ENCODE peak calls at places on chromosome 20, in seven cellular contexts. O is H9, U is IMR-90, H is H1, A is neuronal stem cell, L is mesenchymal stem cell, B is trophoblast cell. V is an unnamed sample.
A peak's percentile ranks its signal among the peaks of the same experiment; 100 is the strongest.

GRCh38 chr20:17634666-17635319 is 47.2 kb downstream of the RRBP1 start:
- DNase-seq in O (no peak), U (no peak), H (no peak), A (no peak), L (no peak), B (no peak), V (no peak)

GRCh38 chr20:4813839-4814695 is 92.4 kb downstream of the PRND start:
- DNase-seq in O (no peak), U (no peak), H (no peak), A (no peak), L (no peak), B (no peak), V (peak; percentile 61)

GRCh38 chr20:35791823-35792222 is 20.0 kb downstream of the PHF20 start:
- DNase-seq in O (no peak), U (peak; percentile 93), H (no peak), A (no peak), L (peak; percentile 85), B (peak; percentile 89), V (peak; percentile 50)

GRCh38 chr20:11651138-11651537 is 266.6 kb upstream of the BTBD3 start:
- DNase-seq in O (no peak), U (no peak), H (no peak), A (no peak), L (no peak), B (no peak), V (no peak)

GRCh38 chr20:19786311-19786710 is 28.3 kb downstream of the RIN2 start:
- DNase-seq in O (peak; percentile 43), U (peak; percentile 92), H (no peak), A (no peak), L (peak; percentile 82), B (peak; percentile 97), V (peak; percentile 74)

GRCh38 chr20:36859282-36859555 is 16.7 kb upstream of the TLDC2 start:
- DNase-seq in O (no peak), U (no peak), H (no peak), A (no peak), L (no peak), B (no peak), V (no peak)

GRCh38 chr20:3635346-3635745 is 27.9 kb downstream of the GFRA4 start:
- DNase-seq in O (no peak), U (no peak), H (no peak), A (no peak), L (no peak), B (peak; percentile 3), V (no peak)

GRCh38 chr20:19027971-19028370 is 184.5 kb upstream of the SLC24A3 start:
- DNase-seq in O (no peak), U (no peak), H (peak; percentile 13), A (no peak), L (no peak), B (no peak), V (no peak)

GRCh38 chr20:48733296-48733790 is 94.5 kb downstream of the PREX1 start:
- DNase-seq in O (no peak), U (peak; percentile 4), H (no peak), A (no peak), L (peak; percentile 9), B (no peak), V (peak; percentile 65)

GRCh38 chr20:4327956-4328355 is 312.6 kb upstream of the RNF24 start:
- DNase-seq in O (no peak), U (no peak), H (no peak), A (no peak), L (no peak), B (no peak), V (no peak)

GRCh38 chr20:11182715-11183114 is 508.9 kb upstream of the JAG1 start:
- DNase-seq in O (no peak), U (no peak), H (no peak), A (no peak), L (no peak), B (peak; percentile 73), V (no peak)

GRCh38 chr20:9488063-9488462 is 26.3 kb upstream of the LAMP5 start:
- DNase-seq in O (no peak), U (no peak), H (no peak), A (no peak), L (no peak), B (no peak), V (no peak)

GRCh38 chr20:58922036-58922435 is 59.0 kb upstream of the NELFCD start:
- DNase-seq in O (no peak), U (no peak), H (no peak), A (no peak), L (no peak), B (no peak), V (no peak)
- H3K4ac ChIP-seq in O (no peak overlapping the region), U (no peak overlapping the region), H (no peak overlapping the region), A (no peak overlapping the region), L (no peak overlapping the region), B (no peak overlapping the region), V (no peak overlapping the region)

GRCh38 chr20:54361485-54361884 is 113.9 kb upstream of the DOK5 start:
- DNase-seq in O (no peak), U (no peak), H (no peak), A (no peak), L (no peak), B (no peak), V (no peak)

GRCh38 chr20:54364365-54364764 is 111.0 kb upstream of the DOK5 start:
- DNase-seq in O (no peak), U (no peak), H (no peak), A (no peak), L (no peak), B (no peak), V (no peak)

GRCh38 chr20:54366669-54367068 is 108.7 kb upstream of the DOK5 start:
- DNase-seq in O (no peak), U (no peak), H (no peak), A (no peak), L (no peak), B (no peak), V (no peak)

GRCh38 chr20:54364919-54365318 is 110.5 kb upstream of the DOK5 start:
- DNase-seq in O (no peak), U (no peak), H (no peak), A (no peak), L (no peak), B (no peak), V (no peak)

DNA sequence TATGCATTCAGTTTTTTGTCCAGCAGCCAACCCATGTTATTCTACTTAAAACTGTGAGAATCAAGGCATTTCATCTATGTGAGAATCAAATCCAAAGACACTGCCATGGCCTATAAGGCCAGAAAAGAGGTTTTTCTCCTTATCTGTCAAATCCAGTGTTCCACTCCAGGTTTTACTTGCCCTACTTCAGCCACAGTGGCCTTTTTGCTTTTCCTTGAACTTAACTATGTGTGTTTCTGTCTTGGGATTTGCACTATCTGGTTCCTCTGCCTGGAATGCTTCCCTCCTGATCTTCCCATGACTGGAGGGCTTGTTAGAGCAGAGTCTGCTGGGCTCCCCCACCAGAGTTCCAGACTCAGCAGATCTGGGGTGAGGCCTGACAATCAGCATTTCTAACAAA is 113.1 kb upstream of the DOK5 start:
- DNase-seq in O (no peak), U (no peak), H (no peak), A (no peak), L (no peak), B (no peak), V (peak; percentile 12)
- H3K4me2 ChIP-seq in O (no peak overlapping the region), U (no peak overlapping the region), H (no peak overlapping the region), A (no peak overlapping the region), L (no peak overlapping the region), B (no peak overlapping the region), V (no peak overlapping the region)

DNA sequence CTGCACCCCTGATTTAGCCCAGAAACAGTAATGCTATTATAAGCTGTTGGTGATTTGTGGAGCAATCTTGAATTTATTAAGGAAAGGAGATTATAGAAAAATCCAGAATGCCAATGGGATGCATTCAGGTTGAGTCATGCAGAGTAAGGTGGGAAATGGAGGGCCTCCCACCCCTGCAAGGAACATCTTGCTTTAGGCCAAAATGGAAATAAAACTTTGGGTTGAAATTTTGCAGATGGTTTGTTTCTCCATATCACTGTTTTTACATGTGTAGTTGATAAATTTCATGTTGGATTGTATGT is 152.4 kb downstream of the BCAS1 start:
- DNase-seq in O (no peak), U (no peak), H (no peak), A (no peak), L (no peak), B (no peak), V (no peak)
- H3K4ac ChIP-seq in O (no peak overlapping the region), U (peak overlapping the region; percentile 86), H (no peak overlapping the region), A (no peak overlapping the region), L (no peak overlapping the region), B (no peak overlapping the region), V (no peak overlapping the region)

GRCh38 chr20:43716123-43716522 is 10.7 kb downstream of the GTSF1L start:
- DNase-seq in O (no peak), U (no peak), H (no peak), A (no peak), L (no peak), B (no peak), V (no peak)

GRCh38 chr20:43711098-43711654 is 15.6 kb downstream of the GTSF1L start:
- DNase-seq in O (no peak), U (no peak), H (no peak), A (no peak), L (no peak), B (no peak), V (no peak)

GRCh38 chr20:43715511-43715910 is 11.3 kb downstream of the GTSF1L start:
- DNase-seq in O (no peak), U (no peak), H (no peak), A (no peak), L (no peak), B (no peak), V (no peak)

GRCh38 chr20:43715044-43715443 is 11.8 kb downstream of the GTSF1L start:
- DNase-seq in O (no peak), U (no peak), H (no peak), A (no peak), L (no peak), B (no peak), V (no peak)

GRCh38 chr20:43710370-43711044 is 16.3 kb downstream of the GTSF1L start:
- DNase-seq in O (no peak), U (no peak), H (no peak), A (no peak), L (no peak), B (no peak), V (no peak)
- H3K4me2 ChIP-seq in O (no peak overlapping the region), U (no peak overlapping the region), H (no peak overlapping the region), A (no peak overlapping the region), L (no peak overlapping the region), B (no peak overlapping the region), V (no peak overlapping the region)

DNA sequence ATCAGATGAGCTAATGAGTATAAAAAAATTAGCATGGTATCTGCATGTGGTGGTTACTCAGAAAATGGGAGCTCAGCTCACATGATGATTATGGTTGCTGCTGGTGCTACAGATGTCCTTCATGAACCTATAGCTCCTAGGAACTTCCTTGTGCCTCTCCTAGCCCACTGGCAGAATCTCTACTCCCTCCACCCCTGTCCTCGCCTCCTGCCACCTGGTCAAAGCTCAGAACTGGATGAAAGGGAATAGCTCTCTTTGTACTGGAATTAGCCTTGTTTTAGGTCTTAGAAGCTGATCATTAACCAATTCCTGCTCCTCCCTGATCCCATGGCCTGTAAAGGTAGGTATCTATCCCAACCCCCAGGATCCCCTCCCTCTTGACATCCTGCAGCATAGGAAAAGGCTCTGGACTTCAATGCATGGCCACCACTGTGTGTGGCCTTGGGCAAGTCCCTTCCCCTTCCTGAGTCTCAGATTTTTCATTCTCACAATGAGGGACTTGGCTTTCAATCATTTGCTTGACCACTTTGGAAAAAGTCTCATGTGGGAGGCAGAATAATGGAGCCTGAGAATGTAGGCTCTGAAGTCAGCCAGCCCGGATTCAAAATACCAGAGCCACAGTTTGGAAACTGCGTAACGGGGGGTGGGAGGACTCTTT is 43.9 kb downstream of the SLC13A3 start:
- DNase-seq in O (no peak), U (no peak), H (no peak), A (no peak), L (no peak), B (no peak), V (no peak)
- H3K4ac ChIP-seq in O (no peak overlapping the region), U (no peak overlapping the region), H (no peak overlapping the region), A (no peak overlapping the region), L (no peak overlapping the region), B (no peak overlapping the region), V (no peak overlapping the region)